ENCODE peak calls at places on chromosomes 2 and 18, in five cellular contexts. P, Y, B, F and I are unnamed samples.

GRCh38 chr2:54966165-54966819 is 84.0 kb downstream of the RTN4 start:
- DNase-seq in P (no peak), Y (no peak), B (no peak), F (no peak), I (no peak)

GRCh38 chr18:48663931-48664847 is 125.4 kb downstream of the CTIF start:
- DNase-seq in P (peak), Y (peak), B (peak), F (peak), I (no peak)

GRCh38 chr2:142756430-142756829 is 121.0 kb upstream of the KYNU start:
- DNase-seq in P (no peak), Y (no peak), B (peak), F (no peak), I (no peak)

GRCh38 chr2:156340818-156341481 is 8.4 kb upstream of the NR4A2 start:
- DNase-seq in P (no peak), Y (peak), B (peak), F (no peak), I (no peak)

GRCh38 chr18:11398625-11399024 is 210.8 kb upstream of the SLC35G4 start:
- DNase-seq in P (no peak), Y (no peak), B (peak), F (no peak), I (no peak)

GRCh38 chr18:63741769-63742168 is 33.4 kb upstream of the SERPINB7 start:
- DNase-seq in P (no peak), Y (no peak), B (peak), F (no peak), I (no peak)

GRCh38 chr18:63365909-63366269 is 1.1 kb downstream of the KDSR start:
- DNase-seq in P (no peak), Y (no peak), B (peak), F (no peak), I (no peak)

GRCh38 chr18:50055474-50055873 is 139.5 kb downstream of the MYO5B start:
- DNase-seq in P (no peak), Y (no peak), B (no peak), F (no peak), I (no peak)

GRCh38 chr18:22267697-22268096 is 98.3 kb downstream of the GATA6 start:
- DNase-seq in P (no peak), Y (no peak), B (no peak), F (no peak), I (no peak)

GRCh38 chr2:127820080-127820668 is 9.2 kb upstream of the WDR33 start:
- DNase-seq in P (no peak), Y (no peak), B (peak), F (no peak), I (no peak)

GRCh38 chr2:151886235-151886634 is 58.0 kb upstream of the ARL5A start:
- DNase-seq in P (no peak), Y (no peak), B (no peak), F (no peak), I (no peak)

GRCh38 chr2:166519391-166519962 is 25.4 kb upstream of the SCN7A start:
- DNase-seq in P (no peak), Y (no peak), B (no peak), F (no peak), I (no peak)

GRCh38 chr2:68284896-68285295 is 32.6 kb upstream of the PPP3R1 start:
- DNase-seq in P (no peak), Y (no peak), B (peak), F (peak), I (no peak)

DNA sequence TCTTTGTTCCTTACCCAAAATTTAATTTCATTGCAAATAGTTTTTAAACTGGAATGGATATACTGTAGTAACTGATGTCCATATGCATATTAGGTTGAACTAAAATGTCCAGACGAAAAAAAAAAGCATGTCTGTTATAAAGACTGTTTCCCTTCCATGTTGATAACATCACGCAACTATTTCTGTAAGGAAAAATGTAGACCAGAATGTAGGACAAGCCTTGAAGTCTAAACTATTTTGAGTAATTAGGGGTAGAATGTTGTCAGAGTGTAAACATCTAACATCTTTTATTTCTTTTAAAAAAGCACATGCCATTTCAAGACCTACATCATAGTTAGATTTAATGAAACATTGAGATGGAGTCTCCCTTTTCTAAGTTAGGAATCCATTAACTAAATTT is 8.0 kb downstream of the CALCRL start:
- DNase-seq in P (no peak), Y (no peak), B (no peak), F (no peak), I (no peak)
- H3K4me3 ChIP-seq in P (no peak), Y (no peak), B (no peak), F (no peak), I (no peak)

DNA sequence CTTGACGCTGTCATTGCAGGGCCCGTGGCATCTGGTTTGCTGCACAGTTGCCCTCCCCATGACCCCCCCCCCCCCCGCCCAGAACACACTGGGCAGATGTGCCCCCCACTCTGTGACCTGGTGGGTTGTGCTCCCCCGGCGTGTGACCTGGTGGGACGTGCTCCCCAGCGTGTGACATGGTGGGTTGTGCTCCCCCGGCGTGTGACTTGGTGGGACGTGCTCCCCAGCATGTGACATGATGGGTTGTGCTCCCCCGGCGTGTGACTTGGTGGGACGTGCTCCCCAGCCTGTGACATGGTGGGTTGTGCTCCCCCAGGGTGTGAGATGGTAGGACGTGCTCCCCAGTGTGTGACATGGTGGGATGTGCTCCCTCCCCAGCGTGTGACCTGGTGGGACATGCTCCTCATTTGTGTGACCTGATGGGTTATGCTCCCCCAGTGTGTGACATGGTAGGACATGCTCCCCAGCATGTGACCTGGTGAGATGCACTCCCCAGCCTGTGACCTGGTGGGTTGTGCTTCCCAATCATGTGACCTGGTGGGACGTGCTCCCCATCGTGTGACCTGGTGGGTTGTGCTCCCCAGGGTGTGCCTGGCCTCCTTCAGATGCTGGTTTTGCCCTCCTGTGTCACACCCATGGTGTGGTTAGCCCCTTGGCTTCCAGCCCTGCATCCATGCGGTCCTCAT is 213.7 kb downstream of the AGAP1 start:
- DNase-seq in P (no peak), Y (no peak), B (no peak), F (no peak), I (no peak)
- TF ChIP-seq CTCF in P (no peak), Y (no peak), B (no peak), F (no peak), I (no peak)

DNA sequence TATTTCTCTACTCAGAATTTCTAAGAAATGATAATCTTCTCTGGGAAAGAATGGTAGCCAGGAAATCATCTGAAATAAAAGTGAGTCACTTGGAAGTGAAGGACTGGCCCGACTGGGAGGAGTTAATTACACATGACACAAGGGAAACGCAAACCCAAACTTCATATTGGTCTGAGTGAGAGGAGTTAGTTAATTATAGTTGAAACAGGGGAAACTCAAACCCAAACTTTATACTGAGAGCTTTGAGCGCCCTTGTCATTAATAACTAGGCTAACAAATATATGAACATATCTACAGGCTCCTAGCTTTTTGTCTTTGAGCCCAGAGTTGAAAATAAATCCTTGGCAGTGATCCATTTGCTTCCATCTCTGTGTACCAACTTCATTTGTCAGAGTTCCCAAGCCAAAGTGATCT is 187.8 kb upstream of the COL3A1 start:
- DNase-seq in P (no peak), Y (no peak), B (peak), F (peak), I (no peak)
- H3K4me3 ChIP-seq in P (no peak), Y (no peak), B (no peak), F (no peak), I (no peak)

GRCh38 chr2:27214936-27215335 is 2.2 kb upstream of the CAD start:
- DNase-seq in P (no peak), Y (no peak), B (no peak), F (no peak), I (no peak)
- TF ChIP-seq CTCF in P (no peak), Y (no peak), B (no peak), F (no peak), I (no peak)

GRCh38 chr2:27497288-27497627 is 619 bp downstream of the GCKR start:
- DNase-seq in P (no peak), Y (no peak), B (no peak), F (no peak), I (no peak)

GRCh38 chr2:27496357-27497287 is at the start of gene GCKR:
- DNase-seq in P (no peak), Y (peak), B (peak), F (no peak), I (no peak)

GRCh38 chr2:27494944-27495554 is at the start of gene FNDC4:
- DNase-seq in P (peak), Y (peak), B (no peak), F (no peak), I (no peak)

GRCh38 chr2:27494284-27494943 is 586 bp downstream of the FNDC4 start:
- DNase-seq in P (no peak), Y (peak), B (peak), F (peak), I (no peak)

DNA sequence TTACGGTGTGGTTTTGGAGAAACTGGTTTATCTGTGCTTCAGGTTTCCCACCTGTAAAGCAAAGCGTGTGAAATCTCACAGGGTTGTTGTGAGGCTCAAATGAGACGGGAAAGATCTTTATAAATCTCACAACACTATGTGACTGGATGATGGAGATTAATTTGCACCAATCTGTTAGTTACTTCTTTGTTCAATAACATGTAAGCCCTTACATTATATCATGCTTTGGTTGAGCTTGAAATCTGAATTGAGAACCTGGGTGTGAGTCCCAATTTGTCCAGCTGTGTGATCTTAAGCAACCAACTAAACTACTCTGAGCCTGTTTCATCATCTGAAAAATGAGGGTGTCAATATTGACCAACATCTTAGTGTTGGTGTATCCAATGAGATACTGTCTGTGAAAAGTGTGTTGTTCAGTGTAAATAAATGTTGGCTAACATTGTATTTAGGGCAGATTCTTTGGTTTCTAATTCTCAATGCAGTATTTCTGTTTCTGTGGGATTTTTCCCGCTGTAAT is 741 bp upstream of the GCKR start:
- DNase-seq in P (no peak), Y (no peak), B (no peak), F (no peak), I (no peak)
- H3K4me3 ChIP-seq in P (no peak), Y (no peak), B (no peak), F (no peak), I (no peak)

DNA sequence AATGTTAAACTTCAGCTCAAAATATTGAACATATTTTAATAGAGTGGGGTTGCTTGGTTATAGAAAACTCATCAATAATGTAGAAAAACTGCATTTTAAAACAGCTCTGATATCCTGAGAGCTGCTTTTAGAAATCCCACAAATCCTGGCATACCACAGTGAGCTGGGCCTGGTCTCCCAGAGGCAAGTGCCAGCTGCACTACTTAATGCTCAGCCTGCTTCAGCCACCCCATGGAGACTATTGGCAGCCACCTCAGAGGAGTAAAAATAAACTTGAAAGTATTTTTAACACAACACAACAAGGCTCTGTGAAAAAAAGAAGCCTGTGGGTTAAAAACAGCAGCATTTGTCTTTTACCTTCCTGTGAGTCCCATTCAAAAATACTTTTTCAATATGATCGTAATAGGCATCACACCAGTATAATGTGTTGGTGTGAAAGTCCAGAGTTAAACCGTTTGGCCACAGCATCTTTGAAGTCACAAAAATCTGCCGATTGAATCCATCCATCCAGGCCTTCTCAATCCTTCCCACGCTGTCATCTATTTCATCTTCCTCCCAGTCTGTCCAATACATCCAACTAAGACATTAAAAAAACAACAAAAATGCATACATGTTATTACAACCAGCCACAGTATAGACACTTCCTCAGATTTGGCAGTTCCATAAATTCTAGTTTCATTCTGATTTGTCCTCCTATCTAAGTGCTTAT is 1115.3 kb downstream of the LRP1B start:
- DNase-seq in P (no peak), Y (no peak), B (no peak), F (no peak), I (no peak)
- TF ChIP-seq CTCF in P (no peak), Y (no peak), B (peak), F (no peak), I (no peak)

DNA sequence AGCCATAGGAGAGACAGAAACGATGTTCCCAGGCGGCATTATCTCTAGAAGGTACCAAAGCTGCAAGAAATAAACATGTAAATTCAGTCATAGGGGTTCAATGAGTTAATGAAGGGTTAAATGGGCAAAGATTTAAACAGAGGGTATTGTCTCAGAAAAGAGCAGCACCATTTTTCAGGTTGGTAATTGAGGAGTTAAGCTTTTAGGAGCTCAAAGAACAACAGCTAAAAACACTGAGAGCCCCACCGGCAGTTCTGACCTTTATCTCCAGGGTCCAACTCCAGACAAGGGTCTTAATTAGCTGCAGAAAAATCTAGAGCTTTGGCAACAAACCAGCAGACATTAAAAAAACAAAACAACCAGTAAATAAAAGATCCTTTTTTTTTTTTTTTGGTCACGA is 93.4 kb downstream of the HRH4 start:
- DNase-seq in P (no peak), Y (no peak), B (no peak), F (no peak), I (no peak)
- H3K4me3 ChIP-seq in P (no peak), Y (no peak), B (no peak), F (no peak), I (no peak)